ENCODE peak calls at places on chromosomes 3 and 15, in nine cellular contexts. S is CD8-positive, alpha-beta memory T cell; M is sigmoid colon; A is GM23248; T is substantia nigra; Z is CD8-positive, alpha-beta T cell; V is tibial nerve; B is Peyer's patch; W is PC-3. J is an unnamed sample.
A peak's percentile ranks its signal among the peaks of the same experiment; 100 is the strongest.

GRCh38 chr3:52014613-52015012 is 18.9 kb upstream of the RPL29 start:
- DNase-seq in W (peak; percentile 29), Z (no peak), T (no peak), A (peak; percentile 33), M (no peak), B (no peak), V (no peak), S (no peak), J (no peak)

GRCh38 chr15:81285461-81285860 is 38.5 kb downstream of the STARD5 start:
- DNase-seq in M (no peak), S (no peak), T (no peak), B (no peak), A (no peak), W (no peak), V (no peak), Z (no peak), J (no peak)

GRCh38 chr3:66468016-66468735 is 32.6 kb downstream of the LRIG1 start:
- DNase-seq in V (no peak), W (no peak), B (no peak), M (no peak), T (no peak), Z (no peak), A (peak; percentile 78), S (no peak), J (no peak)

GRCh38 chr3:121786485-121786884 is 36.9 kb upstream of the GOLGB1 start:
- DNase-seq in W (no peak), M (no peak), T (no peak), V (no peak), A (peak; percentile 65), Z (no peak), B (no peak), S (no peak), J (no peak)

GRCh38 chr3:46829699-46830208 is 33.5 kb downstream of the MYL3 start:
- DNase-seq in W (no peak), S (no peak), M (no peak), Z (no peak), A (no peak), B (no peak), T (no peak), V (no peak), J (no peak)

GRCh38 chr3:74271541-74271940 is 342.9 kb downstream of the CNTN3 start:
- DNase-seq in V (no peak), B (no peak), A (peak; percentile 13), W (no peak), M (no peak), T (no peak), S (no peak), Z (no peak), J (no peak)

GRCh38 chr3:101518421-101518871 is 5.4 kb upstream of the SENP7 start:
- DNase-seq in B (no peak), M (no peak), W (peak; percentile 87), A (no peak), V (no peak), Z (peak; percentile 42), T (no peak), S (peak; percentile 32), J (no peak)

GRCh38 chr3:127431066-127431465 is 143.2 kb upstream of the PRR20G start:
- DNase-seq in B (no peak), S (no peak), A (no peak), V (no peak), M (peak; percentile 37), Z (no peak), W (no peak), T (no peak), J (no peak)

GRCh38 chr3:48928679-48929078 is 10.0 kb downstream of the ARIH2 start:
- DNase-seq in W (no peak), S (no peak), M (no peak), A (peak; percentile 62), B (no peak), Z (no peak), T (no peak), V (no peak), J (no peak)

GRCh38 chr3:194874206-194874605 is 188.5 kb downstream of the FAM43A start:
- DNase-seq in M (no peak), A (no peak), V (no peak), T (no peak), Z (no peak), S (no peak), B (peak; percentile 6), W (no peak), J (no peak)

GRCh38 chr3:72991522-72991921 is 5.1 kb upstream of the PPP4R2 start:
- DNase-seq in M (no peak), A (no peak), V (no peak), Z (no peak), T (no peak), B (no peak), S (no peak), W (no peak), J (no peak)

GRCh38 chr3:132343018-132343612 is 25.9 kb downstream of the ACP3 start:
- DNase-seq in M (no peak), A (peak; percentile 82), S (no peak), B (no peak), Z (no peak), W (peak; percentile 66), V (no peak), T (no peak), J (no peak)

GRCh38 chr3:98918586-98918985 is 17.1 kb upstream of the DCBLD2 start:
- DNase-seq in S (no peak), W (peak; percentile 45), M (no peak), Z (no peak), T (no peak), V (no peak), A (peak; percentile 33), B (no peak), J (no peak)

GRCh38 chr15:98596131-98596530 is 52.2 kb upstream of the IGF1R start:
- DNase-seq in Z (no peak), M (no peak), S (no peak), A (no peak), W (no peak), V (no peak), B (no peak), T (no peak), J (no peak)

GRCh38 chr3:60064210-60065178 is 1014.7 kb upstream of the CFAP20DC start:
- DNase-seq in W (peak; percentile 22), M (no peak), V (no peak), B (no peak), A (peak; percentile 78), S (no peak), Z (no peak), T (no peak), J (no peak)

GRCh38 chr3:16801223-16801622 is 83.5 kb upstream of the PLCL2 start:
- DNase-seq in W (no peak), B (no peak), M (no peak), S (no peak), A (no peak), T (no peak), V (no peak), Z (no peak), J (no peak)

GRCh38 chr15:99683000-99683670 is 50.1 kb downstream of the LYSMD4 start:
- DNase-seq in W (no peak), S (no peak), A (peak; percentile 41), B (no peak), T (no peak), V (no peak), M (no peak), Z (no peak), J (no peak)

GRCh38 chr3:52401021-52401420 is 43.9 kb downstream of the SEMA3G start:
- DNase-seq in V (no peak), W (no peak), Z (no peak), A (no peak), T (no peak), S (no peak), M (no peak), B (no peak), J (peak; percentile 39)

DNA sequence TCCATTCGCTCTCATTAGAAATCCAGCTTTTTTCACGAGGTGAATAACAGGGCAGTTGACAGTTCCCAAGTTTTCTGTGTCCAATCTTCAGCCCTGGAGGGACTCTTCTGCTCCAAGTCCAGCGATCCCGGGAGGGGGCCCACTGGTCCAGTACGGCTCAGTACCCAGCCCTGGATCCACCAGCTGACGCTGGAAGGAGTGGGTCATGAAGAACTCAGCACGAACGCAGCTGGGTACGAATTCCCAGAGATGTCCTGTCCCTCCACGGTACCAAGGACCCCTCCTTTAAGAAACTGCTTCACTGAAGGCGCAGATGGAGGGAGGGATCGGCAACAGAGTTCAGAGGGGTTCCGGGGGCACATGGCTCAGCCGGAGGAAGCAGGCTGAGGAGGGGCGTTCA is 16.5 kb upstream of the CLK3 start:
- DNase-seq in B (no peak), W (no peak), V (no peak), T (no peak), A (no peak), S (no peak), Z (no peak), M (no peak), J (no peak)
- H3K27ac ChIP-seq in B (peak overlapping the region; percentile 81), W (no peak overlapping the region), V (peak overlapping the region; percentile 86), T (no peak overlapping the region), A (no peak overlapping the region), S (peak overlapping the region; percentile 83), Z (peak overlapping the region; percentile 75), M (peak overlapping the region; percentile 85), J (peak overlapping the region; percentile 92)

GRCh38 chr15:57476533-57476975 is 100.2 kb downstream of the CGNL1 start:
- DNase-seq in W (no peak), Z (no peak), A (peak; percentile 82), T (no peak), V (no peak), M (no peak), B (no peak), S (no peak), J (no peak)
- H3K27ac ChIP-seq in W (no peak overlapping the region), Z (no peak overlapping the region), A (peak overlapping the region; percentile 68), T (no peak overlapping the region), V (peak overlapping the region; percentile 87), M (no peak overlapping the region), B (no peak overlapping the region), S (no peak overlapping the region), J (no peak overlapping the region)

GRCh38 chr3:161042023-161042501 is 63.1 kb downstream of the B3GALNT1 start:
- DNase-seq in A (no peak), V (no peak), Z (no peak), S (no peak), B (no peak), M (no peak), T (no peak), W (peak; percentile 22), J (no peak)
- H3K27ac ChIP-seq in A (no peak overlapping the region), V (no peak overlapping the region), Z (no peak overlapping the region), S (no peak overlapping the region), B (no peak overlapping the region), M (no peak overlapping the region), T (no peak overlapping the region), W (no peak overlapping the region), J (no peak overlapping the region)

GRCh38 chr3:190044142-190044541 is 76.6 kb downstream of the P3H2 start:
- DNase-seq in W (no peak), Z (no peak), S (no peak), V (no peak), A (peak; percentile 82), B (no peak), T (no peak), M (no peak), J (no peak)

GRCh38 chr3:190053919-190054672 is 66.6 kb downstream of the P3H2 start:
- DNase-seq in M (no peak), S (no peak), A (peak; percentile 87), W (peak; percentile 77), V (no peak), T (no peak), B (no peak), Z (no peak), J (no peak)

GRCh38 chr3:190051643-190052042 is 69.1 kb downstream of the P3H2 start:
- DNase-seq in T (no peak), S (no peak), A (no peak), Z (no peak), M (no peak), W (no peak), V (no peak), B (no peak), J (no peak)

GRCh38 chr3:190044974-190045373 is 75.7 kb downstream of the P3H2 start:
- DNase-seq in S (no peak), A (no peak), V (no peak), T (no peak), M (no peak), B (no peak), W (no peak), Z (no peak), J (no peak)

GRCh38 chr3:190048831-190049541 is 71.7 kb downstream of the P3H2 start:
- DNase-seq in B (no peak), Z (no peak), W (peak; percentile 59), S (no peak), M (no peak), V (no peak), T (no peak), A (peak; percentile 88), J (no peak)
- H3K27ac ChIP-seq in B (no peak overlapping the region), Z (no peak overlapping the region), W (no peak overlapping the region), S (no peak overlapping the region), M (peak overlapping the region; percentile 68), V (peak overlapping the region; percentile 12), T (no peak overlapping the region), A (peak overlapping the region; percentile 59), J (peak overlapping the region; percentile 62)

J was measured in spleen.